ENCODE peak calls at places on chromosomes 1 and 21, in six cellular contexts. Q is Caki2; Y is posterior cingulate gyrus; C is mucosa of gallbladder; D is activated CD4-positive, alpha-beta T cell treated with anti-CD3 and anti-CD28 coated beads for 36 hours; V is T1000. P is an unnamed sample.

GRCh38 chr1:3003941-3004270 is 17.4 kb upstream of the ACTRT2 start:
- DNase-seq in Y (peak), Q (no peak), C (no peak), D (no peak), V (no peak), P (no peak)

GRCh38 chr1:156785458-156785857 is 18.1 kb downstream of the PRCC start:
- DNase-seq in C (no peak), V (no peak), Y (no peak), D (no peak), Q (no peak), P (no peak)

GRCh38 chr1:172360960-172361359 is 59.5 kb upstream of the C1orf105 start:
- DNase-seq in V (no peak), Y (no peak), D (no peak), Q (no peak), C (no peak), P (no peak)

GRCh38 chr1:46647611-46648010 is 20.6 kb downstream of the ATPAF1 start:
- DNase-seq in Q (no peak), C (no peak), Y (no peak), V (no peak), D (no peak), P (no peak)

GRCh38 chr1:181453541-181454201 is 29.6 kb upstream of the CACNA1E start:
- DNase-seq in Y (no peak), C (no peak), V (no peak), D (no peak), Q (no peak), P (no peak)

GRCh38 chr1:159881930-159882839 is 17.8 kb downstream of the CFAP45 start:
- DNase-seq in Q (peak), Y (no peak), D (peak), C (peak), V (peak), P (peak)

GRCh38 chr1:205028954-205029353 is 14.1 kb upstream of the CNTN2 start:
- DNase-seq in Q (no peak), D (no peak), C (no peak), Y (peak), V (no peak), P (no peak)

GRCh38 chr1:231803353-231803752 is 176.8 kb downstream of the DISC1 start:
- DNase-seq in C (peak), V (no peak), Q (no peak), D (no peak), Y (no peak), P (no peak)

GRCh38 chr1:53618218-53619087 is 120.5 kb downstream of the GLIS1 start:
- DNase-seq in Q (no peak), D (no peak), V (no peak), C (no peak), Y (no peak), P (no peak)

GRCh38 chr21:14707265-14708020 is 161.3 kb upstream of the SAMSN1 start:
- DNase-seq in D (no peak), C (no peak), V (no peak), Q (no peak), Y (no peak), P (no peak)

GRCh38 chr1:109500886-109501285 is 7.0 kb downstream of the CYB561D1 start:
- DNase-seq in Y (no peak), D (no peak), Q (no peak), V (no peak), C (peak), P (no peak)

GRCh38 chr1:107590895-107591622 is 373.9 kb downstream of the VAV3 start:
- DNase-seq in V (no peak), Y (no peak), D (no peak), Q (no peak), C (no peak), P (no peak)

GRCh38 chr1:155199792-155200191 is 7.9 kb downstream of the THBS3 start:
- DNase-seq in D (no peak), Q (no peak), V (no peak), C (no peak), Y (peak), P (no peak)

GRCh38 chr1:36956570-36956969 is 77.7 kb downstream of the GRIK3 start:
- DNase-seq in Y (no peak), C (no peak), D (no peak), Q (no peak), V (no peak), P (no peak)

GRCh38 chr1:2072109-2072806 is 22.0 kb downstream of the PRKCZ start:
- DNase-seq in C (no peak), D (peak), V (no peak), Q (no peak), Y (no peak), P (peak)

GRCh38 chr1:57494679-57495078 is 70.8 kb upstream of the DAB1 start:
- DNase-seq in D (no peak), Q (peak), Y (no peak), C (no peak), V (no peak), P (no peak)

GRCh38 chr1:228906461-228906860 is 171.2 kb downstream of the RHOU start:
- DNase-seq in Q (no peak), D (no peak), C (no peak), V (no peak), Y (no peak), P (no peak)

GRCh38 chr1:54792686-54793282 is 8.3 kb downstream of the TTC22 start:
- DNase-seq in C (no peak), D (no peak), Y (no peak), V (no peak), Q (no peak), P (no peak)

GRCh38 chr1:198560093-198560638 is 19.7 kb upstream of the ATP6V1G3 start:
- DNase-seq in D (no peak), C (peak), Y (no peak), V (no peak), Q (no peak), P (no peak)

P was measured in activated CD8-positive, alpha-beta T cell treated with anti-CD3 and anti-CD28 coated beads for 36 hours.